ENCODE peak calls at places on chromosomes 11 and 22, in ten cellular contexts. One of them, this sample, is unnamed.

GRCh38 chr11:104713366-104713765 is 184.9 kb downstream of the CASP12 start:
- DNase-seq in fibroblast of mammary gland: peak; percentile 46
- DNase-seq in activated T-cell treated with anti-CD3 and anti-CD28 coated beads for 1 hour: no peak
- DNase-seq in ELF-1: no peak
- DNase-seq in activated naive CD4-positive, alpha-beta T cell treated with Interleukin-2 at 50 U/mL for 16 hours: no peak
- DNase-seq in CD4-positive, alpha-beta T cell: no peak
- DNase-seq in epithelial cell of esophagus: no peak
- DNase-seq in activated CD4-positive, alpha-beta T cell treated with anti-CD3 and anti-CD28 coated beads for 4 hours: no peak
- DNase-seq in HS-5: no peak
- DNase-seq in stimulated activated naive CD4-positive, alpha-beta T cell: no peak
- DNase-seq in this sample: no peak

GRCh38 chr11:65435981-65436411 is 13.4 kb downstream of the NEAT1 start:
- DNase-seq in HS-5: no peak
- DNase-seq in activated T-cell treated with anti-CD3 and anti-CD28 coated beads for 1 hour: no peak
- DNase-seq in activated naive CD4-positive, alpha-beta T cell treated with Interleukin-2 at 50 U/mL for 16 hours: no peak
- DNase-seq in ELF-1: peak; percentile 25
- DNase-seq in fibroblast of mammary gland: peak; percentile 53
- DNase-seq in CD4-positive, alpha-beta T cell: no peak
- DNase-seq in activated CD4-positive, alpha-beta T cell treated with anti-CD3 and anti-CD28 coated beads for 4 hours: no peak
- DNase-seq in stimulated activated naive CD4-positive, alpha-beta T cell: no peak
- DNase-seq in epithelial cell of esophagus: peak; percentile 46
- DNase-seq in this sample: no peak

GRCh38 chr11:6968816-6969215 is 42.6 kb downstream of the ZNF215 start:
- DNase-seq in activated CD4-positive, alpha-beta T cell treated with anti-CD3 and anti-CD28 coated beads for 4 hours: no peak
- DNase-seq in activated T-cell treated with anti-CD3 and anti-CD28 coated beads for 1 hour: no peak
- DNase-seq in stimulated activated naive CD4-positive, alpha-beta T cell: no peak
- DNase-seq in activated naive CD4-positive, alpha-beta T cell treated with Interleukin-2 at 50 U/mL for 16 hours: no peak
- DNase-seq in epithelial cell of esophagus: peak; percentile 64
- DNase-seq in HS-5: peak; percentile 38
- DNase-seq in fibroblast of mammary gland: peak; percentile 85
- DNase-seq in CD4-positive, alpha-beta T cell: no peak
- DNase-seq in ELF-1: no peak
- DNase-seq in this sample: no peak

GRCh38 chr22:12697441-12697840 is 2830.6 kb upstream of the OR11H1 start:
- DNase-seq in CD4-positive, alpha-beta T cell: no peak
- DNase-seq in HS-5: no peak
- DNase-seq in ELF-1: no peak
- DNase-seq in activated T-cell treated with anti-CD3 and anti-CD28 coated beads for 1 hour: no peak
- DNase-seq in activated naive CD4-positive, alpha-beta T cell treated with Interleukin-2 at 50 U/mL for 16 hours: no peak
- DNase-seq in fibroblast of mammary gland: no peak
- DNase-seq in stimulated activated naive CD4-positive, alpha-beta T cell: no peak
- DNase-seq in epithelial cell of esophagus: no peak
- DNase-seq in activated CD4-positive, alpha-beta T cell treated with anti-CD3 and anti-CD28 coated beads for 4 hours: no peak
- DNase-seq in this sample: no peak

GRCh38 chr11:88454881-88455280 is 117.3 kb upstream of the CTSC start:
- DNase-seq in fibroblast of mammary gland: peak; percentile 85
- DNase-seq in epithelial cell of esophagus: peak; percentile 86
- DNase-seq in CD4-positive, alpha-beta T cell: no peak
- DNase-seq in HS-5: no peak
- DNase-seq in activated CD4-positive, alpha-beta T cell treated with anti-CD3 and anti-CD28 coated beads for 4 hours: no peak
- DNase-seq in activated T-cell treated with anti-CD3 and anti-CD28 coated beads for 1 hour: no peak
- DNase-seq in stimulated activated naive CD4-positive, alpha-beta T cell: no peak
- DNase-seq in activated naive CD4-positive, alpha-beta T cell treated with Interleukin-2 at 50 U/mL for 16 hours: no peak
- DNase-seq in ELF-1: no peak
- DNase-seq in this sample: no peak

GRCh38 chr11:65417702-65418430 is 4.7 kb upstream of the NEAT1 start:
- DNase-seq in ELF-1: no peak
- DNase-seq in epithelial cell of esophagus: peak; percentile 39
- DNase-seq in activated CD4-positive, alpha-beta T cell treated with anti-CD3 and anti-CD28 coated beads for 4 hours: peak; percentile 19
- DNase-seq in HS-5: no peak
- DNase-seq in activated T-cell treated with anti-CD3 and anti-CD28 coated beads for 1 hour: no peak
- DNase-seq in CD4-positive, alpha-beta T cell: peak; percentile 45
- DNase-seq in stimulated activated naive CD4-positive, alpha-beta T cell: peak; percentile 18
- DNase-seq in activated naive CD4-positive, alpha-beta T cell treated with Interleukin-2 at 50 U/mL for 16 hours: peak; percentile 36
- DNase-seq in fibroblast of mammary gland: peak; percentile 48
- DNase-seq in this sample: no peak

GRCh38 chr22:46051646-46052045 is 74.7 kb upstream of the WNT7B start:
- DNase-seq in activated naive CD4-positive, alpha-beta T cell treated with Interleukin-2 at 50 U/mL for 16 hours: no peak
- DNase-seq in epithelial cell of esophagus: no peak
- DNase-seq in activated T-cell treated with anti-CD3 and anti-CD28 coated beads for 1 hour: no peak
- DNase-seq in HS-5: no peak
- DNase-seq in activated CD4-positive, alpha-beta T cell treated with anti-CD3 and anti-CD28 coated beads for 4 hours: no peak
- DNase-seq in ELF-1: no peak
- DNase-seq in stimulated activated naive CD4-positive, alpha-beta T cell: no peak
- DNase-seq in CD4-positive, alpha-beta T cell: no peak
- DNase-seq in fibroblast of mammary gland: no peak
- DNase-seq in this sample: no peak

GRCh38 chr11:11036185-11037161 is 178.6 kb upstream of the ZBED5 start:
- DNase-seq in activated naive CD4-positive, alpha-beta T cell treated with Interleukin-2 at 50 U/mL for 16 hours: no peak
- DNase-seq in epithelial cell of esophagus: peak; percentile 87
- DNase-seq in HS-5: no peak
- DNase-seq in ELF-1: peak; percentile 53
- DNase-seq in fibroblast of mammary gland: peak; percentile 70
- DNase-seq in activated CD4-positive, alpha-beta T cell treated with anti-CD3 and anti-CD28 coated beads for 4 hours: peak; percentile 44
- DNase-seq in CD4-positive, alpha-beta T cell: no peak
- DNase-seq in stimulated activated naive CD4-positive, alpha-beta T cell: peak; percentile 32
- DNase-seq in activated T-cell treated with anti-CD3 and anti-CD28 coated beads for 1 hour: peak; percentile 16
- DNase-seq in this sample: peak; percentile 53

GRCh38 chr11:36142439-36142838 is 146.8 kb downstream of the COMMD9 start:
- DNase-seq in HS-5: no peak
- DNase-seq in epithelial cell of esophagus: no peak
- DNase-seq in CD4-positive, alpha-beta T cell: no peak
- DNase-seq in stimulated activated naive CD4-positive, alpha-beta T cell: no peak
- DNase-seq in activated T-cell treated with anti-CD3 and anti-CD28 coated beads for 1 hour: no peak
- DNase-seq in fibroblast of mammary gland: no peak
- DNase-seq in activated CD4-positive, alpha-beta T cell treated with anti-CD3 and anti-CD28 coated beads for 4 hours: no peak
- DNase-seq in activated naive CD4-positive, alpha-beta T cell treated with Interleukin-2 at 50 U/mL for 16 hours: no peak
- DNase-seq in ELF-1: no peak
- DNase-seq in this sample: no peak

GRCh38 chr22:35525687-35526332 is 14.8 kb upstream of the RASD2 start:
- DNase-seq in activated naive CD4-positive, alpha-beta T cell treated with Interleukin-2 at 50 U/mL for 16 hours: no peak
- DNase-seq in activated CD4-positive, alpha-beta T cell treated with anti-CD3 and anti-CD28 coated beads for 4 hours: no peak
- DNase-seq in fibroblast of mammary gland: no peak
- DNase-seq in activated T-cell treated with anti-CD3 and anti-CD28 coated beads for 1 hour: no peak
- DNase-seq in epithelial cell of esophagus: no peak
- DNase-seq in HS-5: no peak
- DNase-seq in CD4-positive, alpha-beta T cell: no peak
- DNase-seq in stimulated activated naive CD4-positive, alpha-beta T cell: no peak
- DNase-seq in ELF-1: no peak
- DNase-seq in this sample: no peak

GRCh38 chr22:46604306-46604690 is 15.9 kb upstream of the GRAMD4 start:
- DNase-seq in activated naive CD4-positive, alpha-beta T cell treated with Interleukin-2 at 50 U/mL for 16 hours: peak; percentile 62
- DNase-seq in CD4-positive, alpha-beta T cell: peak; percentile 17
- DNase-seq in activated CD4-positive, alpha-beta T cell treated with anti-CD3 and anti-CD28 coated beads for 4 hours: peak; percentile 27
- DNase-seq in epithelial cell of esophagus: no peak
- DNase-seq in ELF-1: no peak
- DNase-seq in activated T-cell treated with anti-CD3 and anti-CD28 coated beads for 1 hour: no peak
- DNase-seq in stimulated activated naive CD4-positive, alpha-beta T cell: peak; percentile 27
- DNase-seq in HS-5: no peak
- DNase-seq in fibroblast of mammary gland: no peak
- DNase-seq in this sample: no peak

GRCh38 chr11:1377231-1377780 is 12.4 kb upstream of the BRSK2 start:
- DNase-seq in activated CD4-positive, alpha-beta T cell treated with anti-CD3 and anti-CD28 coated beads for 4 hours: no peak
- DNase-seq in activated naive CD4-positive, alpha-beta T cell treated with Interleukin-2 at 50 U/mL for 16 hours: no peak
- DNase-seq in HS-5: no peak
- DNase-seq in activated T-cell treated with anti-CD3 and anti-CD28 coated beads for 1 hour: no peak
- DNase-seq in ELF-1: no peak
- DNase-seq in epithelial cell of esophagus: no peak
- DNase-seq in stimulated activated naive CD4-positive, alpha-beta T cell: no peak
- DNase-seq in fibroblast of mammary gland: no peak
- DNase-seq in CD4-positive, alpha-beta T cell: no peak
- DNase-seq in this sample: no peak

GRCh38 chr11:120331301-120331966 is 4.8 kb upstream of the ARHGEF12 start:
- DNase-seq in ELF-1: no peak
- DNase-seq in fibroblast of mammary gland: peak; percentile 91
- DNase-seq in stimulated activated naive CD4-positive, alpha-beta T cell: no peak
- DNase-seq in activated CD4-positive, alpha-beta T cell treated with anti-CD3 and anti-CD28 coated beads for 4 hours: no peak
- DNase-seq in CD4-positive, alpha-beta T cell: no peak
- DNase-seq in activated naive CD4-positive, alpha-beta T cell treated with Interleukin-2 at 50 U/mL for 16 hours: no peak
- DNase-seq in activated T-cell treated with anti-CD3 and anti-CD28 coated beads for 1 hour: no peak
- DNase-seq in HS-5: peak; percentile 88
- DNase-seq in epithelial cell of esophagus: peak; percentile 88
- DNase-seq in this sample: no peak

GRCh38 chr11:43944761-43945311 is 2.4 kb downstream of the C11orf96 start:
- DNase-seq in epithelial cell of esophagus: peak; percentile 68
- DNase-seq in activated CD4-positive, alpha-beta T cell treated with anti-CD3 and anti-CD28 coated beads for 4 hours: peak; percentile 42
- DNase-seq in stimulated activated naive CD4-positive, alpha-beta T cell: no peak
- DNase-seq in ELF-1: peak; percentile 89
- DNase-seq in activated naive CD4-positive, alpha-beta T cell treated with Interleukin-2 at 50 U/mL for 16 hours: peak; percentile 67
- DNase-seq in fibroblast of mammary gland: no peak
- DNase-seq in CD4-positive, alpha-beta T cell: peak; percentile 48
- DNase-seq in activated T-cell treated with anti-CD3 and anti-CD28 coated beads for 1 hour: peak; percentile 60
- DNase-seq in HS-5: no peak
- DNase-seq in this sample: no peak

GRCh38 chr11:108115495-108116140 is 5.7 kb upstream of the ACAT1 start:
- DNase-seq in HS-5: peak; percentile 24
- DNase-seq in CD4-positive, alpha-beta T cell: no peak
- DNase-seq in activated T-cell treated with anti-CD3 and anti-CD28 coated beads for 1 hour: no peak
- DNase-seq in fibroblast of mammary gland: peak; percentile 92
- DNase-seq in stimulated activated naive CD4-positive, alpha-beta T cell: no peak
- DNase-seq in activated naive CD4-positive, alpha-beta T cell treated with Interleukin-2 at 50 U/mL for 16 hours: no peak
- DNase-seq in ELF-1: no peak
- DNase-seq in activated CD4-positive, alpha-beta T cell treated with anti-CD3 and anti-CD28 coated beads for 4 hours: no peak
- DNase-seq in epithelial cell of esophagus: peak; percentile 88
- DNase-seq in this sample: no peak